ENCODE peak calls at places on chromosomes 16 and 17, in five cellular contexts. P is fibroblast of lung, G is breast epithelium, S is body of pancreas, N is pancreas. M is an unnamed sample. For H3K4me1 and H3K36me3, the result is how much of the 10 kb centered on the place peaks cover.

GRCh38 chr16:31214705-31215286 is 877 bp downstream of the TRIM72 start:
- DNase-seq in P (no peak), G (no peak), S (no peak), N (no peak), M (no peak)

GRCh38 chr17:58285422-58285810 is 4.7 kb upstream of the MPO start:
- DNase-seq in P (peak), G (no peak), S (no peak), N (no peak), M (peak)

GRCh38 chr17:981292-981658 is 1.7 kb upstream of the NXN start:
- DNase-seq in P (no peak), G (no peak), S (no peak), N (no peak), M (no peak)

GRCh38 chr17:72189781-72190593 is 69.2 kb downstream of the SOX9 start:
- DNase-seq in P (no peak), G (no peak), S (no peak), N (no peak), M (peak)

GRCh38 chr16:10338426-10338825 is 47.4 kb upstream of the ATF7IP2 start:
- DNase-seq in P (no peak), G (no peak), S (no peak), N (no peak), M (peak)

GRCh38 chr16:30896203-30896889 is at the start of gene CTF1:
- DNase-seq in P (peak), G (peak), S (peak), N (peak), M (peak)

GRCh38 chr16:54422569-54422978 is 136.0 kb upstream of the IRX3 start:
- DNase-seq in P (no peak), G (no peak), S (no peak), N (no peak), M (no peak)

GRCh38 chr17:44417553-44417952 is 28.1 kb upstream of the ITGA2B start:
- DNase-seq in P (peak), G (no peak), S (peak), N (no peak), M (peak)

GRCh38 chr16:779561-779960 is 8.6 kb downstream of the RPUSD1 start:
- DNase-seq in P (no peak), G (no peak), S (no peak), N (no peak), M (no peak)

GRCh38 chr16:50210266-50211038 is 55.9 kb upstream of the ADCY7 start:
- DNase-seq in P (peak), G (peak), S (peak), N (peak), M (peak)

GRCh38 chr17:29929544-29930398 is at the start of gene SSH2:
- DNase-seq in P (peak), G (peak), S (peak), N (peak), M (peak)

GRCh38 chr17:82449136-82449882 is 1.2 kb downstream of the CYBC1 start:
- DNase-seq in P (no peak), G (no peak), S (peak), N (peak), M (no peak)

GRCh38 chr16:66315210-66315825 is 51.2 kb upstream of the CDH5 start:
- DNase-seq in P (peak), G (no peak), S (peak), N (peak), M (peak)

GRCh38 chr16:29743827-29744531 is 1.8 kb downstream of the C16orf54 start:
- DNase-seq in P (no peak), G (no peak), S (no peak), N (no peak), M (peak)

GRCh38 chr17:1040216-1040600 is 43.3 kb downstream of the TIMM22 start:
- DNase-seq in P (no peak), G (no peak), S (peak), N (no peak), M (no peak)

GRCh38 chr17:2853111-2853721 is 57.0 kb downstream of the RAP1GAP2 start:
- DNase-seq in P (peak), G (no peak), S (peak), N (peak), M (peak)

GRCh38 chr16:52383071-52383470 is 163.9 kb downstream of the TOX3 start:
- DNase-seq in P (no peak), G (no peak), S (no peak), N (no peak), M (no peak)

GRCh38 chr17:8204761-8205555 is 5.4 kb downstream of the AURKB start:
- DNase-seq in P (no peak), G (no peak), S (no peak), N (no peak), M (no peak)

GRCh38 chr17:75345514-75346167 is 56.4 kb upstream of the SLC25A19 start:
- DNase-seq in P (no peak), G (no peak), S (no peak), N (no peak), M (no peak)

DNA sequence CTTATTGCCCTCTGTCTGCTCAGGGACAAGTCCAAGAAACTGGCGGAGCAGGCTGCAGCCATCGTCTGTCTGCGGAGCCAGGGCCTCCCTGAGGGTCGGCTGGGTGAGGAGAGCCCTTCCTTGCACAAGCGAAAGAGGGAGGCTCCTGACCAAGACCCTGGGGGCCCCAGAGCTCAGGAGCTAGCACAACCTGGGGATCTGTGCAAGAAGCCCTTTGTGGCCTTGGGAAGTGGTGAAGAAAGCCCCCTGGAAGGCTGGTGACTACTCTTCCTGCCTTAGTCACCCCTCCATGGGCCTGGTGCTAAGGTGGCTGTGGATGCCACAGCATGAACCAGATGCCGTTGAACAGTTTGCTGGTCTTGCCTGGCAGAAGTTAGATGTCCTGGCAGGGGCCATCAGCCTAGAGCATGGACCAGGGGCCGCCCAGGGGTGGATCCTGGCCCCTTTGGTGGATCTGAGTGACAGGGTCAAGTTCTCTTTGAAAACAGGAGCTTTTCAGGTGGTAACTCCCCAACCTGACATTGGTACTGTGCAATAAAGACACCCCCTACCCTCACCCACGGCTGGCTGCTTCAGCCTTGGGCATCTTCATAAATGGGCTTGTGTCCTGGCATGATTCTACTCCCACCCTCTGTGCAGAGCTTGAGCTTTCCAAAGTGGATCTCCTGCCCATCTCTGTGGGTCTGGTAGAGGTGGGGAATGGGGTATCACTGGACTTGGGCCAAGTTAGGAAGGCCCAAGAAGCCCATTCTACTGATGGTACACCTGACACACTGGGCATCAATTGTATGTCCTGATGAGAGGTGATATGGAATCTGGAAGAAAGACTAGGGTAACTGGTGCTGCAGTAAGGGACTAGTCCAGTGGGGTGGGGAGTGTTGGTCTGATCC is 6.2 kb upstream of the NFATC3 start:
- DNase-seq in P (no peak), G (no peak), S (no peak), N (no peak), M (no peak)
- H3K4me1 ChIP-seq in P (under half), G (under half), S (under half), N (under half), M (under half)

GRCh38 chr16:25157476-25157875 is 45.9 kb downstream of the LCMT1 start:
- DNase-seq in P (no peak), G (no peak), S (no peak), N (no peak), M (no peak)
- H3K36me3 ChIP-seq in P (under half), G (under half), S (under half), N (under half), M (under half)

DNA sequence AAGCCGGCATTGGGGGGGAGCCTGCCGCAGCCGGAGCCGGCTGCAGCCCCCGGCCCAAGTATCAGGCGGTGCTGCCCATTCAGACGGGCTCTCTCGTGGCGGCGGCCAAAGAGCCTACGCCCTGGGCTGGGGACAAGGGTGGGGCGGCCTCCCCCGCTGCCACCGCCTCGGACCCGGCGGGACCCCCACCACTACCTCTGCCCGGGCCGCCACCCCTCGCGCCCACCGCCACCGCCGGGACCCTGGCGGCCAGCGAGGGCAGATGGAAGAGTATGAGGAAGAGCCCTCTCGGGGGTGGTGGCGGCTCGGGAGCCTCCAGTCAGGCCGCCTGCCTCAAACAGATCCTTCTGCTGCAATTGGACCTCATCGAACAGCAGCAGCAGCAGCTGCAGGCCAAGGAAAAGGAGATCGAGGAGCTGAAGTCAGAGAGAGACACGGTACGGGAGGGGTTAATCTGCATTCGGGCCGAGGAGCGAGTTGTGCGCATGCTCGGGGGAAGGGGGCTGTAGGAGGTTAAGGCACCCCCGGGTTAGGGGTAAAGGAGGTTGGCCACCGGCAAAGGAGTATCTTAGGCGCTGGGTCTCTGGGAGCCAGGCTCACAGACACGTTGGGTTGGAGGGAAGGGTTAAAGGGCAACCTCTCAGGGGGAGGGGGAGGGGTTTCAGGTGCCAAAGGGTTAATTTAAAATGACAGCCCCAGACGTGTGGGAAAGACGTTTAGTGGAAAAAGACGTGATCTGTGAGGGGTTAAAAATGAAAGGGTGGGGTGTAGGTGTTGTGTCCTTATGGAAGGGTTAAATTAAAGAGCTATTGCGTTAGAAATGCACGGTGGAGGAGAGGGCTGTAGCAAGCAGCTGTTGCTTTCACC is 1.4 kb downstream of the MSL1 start:
- DNase-seq in P (peak), G (no peak), S (peak), N (peak), M (peak)
- TF ChIP-seq CTCF in P (no peak), G (no peak), S (peak), N (no peak), M (no peak)

GRCh38 chr16:14525021-14525420 is 105.0 kb downstream of the PARN start:
- DNase-seq in P (no peak), G (no peak), S (no peak), N (no peak), M (no peak)

GRCh38 chr16:14527411-14528044 is 102.5 kb downstream of the PARN start:
- DNase-seq in P (peak), G (no peak), S (peak), N (no peak), M (no peak)

GRCh38 chr16:14528306-14528948 is 101.6 kb downstream of the PARN start:
- DNase-seq in P (no peak), G (no peak), S (no peak), N (no peak), M (no peak)

GRCh38 chr16:14523632-14524031 is 106.4 kb downstream of the PARN start:
- DNase-seq in P (no peak), G (no peak), S (no peak), N (no peak), M (no peak)

DNA sequence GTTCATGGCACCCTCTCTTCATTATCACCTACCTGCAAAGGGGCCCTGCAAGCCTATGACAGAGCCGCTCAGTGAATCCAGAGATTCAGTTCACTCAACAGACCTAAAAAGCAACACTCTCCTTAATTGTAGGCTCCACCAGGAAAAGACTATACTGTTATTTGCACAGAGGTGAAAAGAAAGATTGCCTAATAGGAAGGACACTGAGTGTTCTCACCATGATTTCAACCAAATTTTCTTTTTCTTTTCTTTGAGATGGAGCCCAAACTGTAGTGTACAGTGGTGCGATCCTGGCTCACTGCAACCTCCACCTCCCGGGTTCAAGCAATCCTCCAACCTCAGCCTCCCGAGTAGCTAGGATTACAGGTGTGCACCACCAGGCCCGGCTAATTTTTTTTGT is 104.5 kb downstream of the PARN start:
- DNase-seq in P (no peak), G (no peak), S (no peak), N (no peak), M (no peak)
- H3K4me1 ChIP-seq in P (under half), G (under half), S (under half), N (under half), M (under half)

DNA sequence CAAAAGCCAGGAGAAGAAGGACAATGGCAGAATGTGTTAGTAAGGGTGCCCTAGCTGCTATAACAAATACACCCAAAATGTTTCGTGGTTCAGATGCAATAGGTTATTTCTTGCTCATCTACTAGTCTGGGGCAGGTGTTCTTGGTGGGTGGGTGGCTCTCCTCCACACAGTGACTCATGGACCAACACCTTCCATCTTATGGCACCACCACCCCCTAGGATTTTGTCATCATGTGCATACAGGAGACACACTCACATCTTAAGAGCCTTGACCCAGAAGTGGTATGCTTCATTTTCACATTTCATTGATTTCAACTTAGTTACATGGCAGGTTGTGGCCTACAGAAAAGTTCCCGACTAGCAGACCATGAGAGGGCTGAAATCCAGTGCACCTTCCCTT is 114.7 kb downstream of the AMFR start:
- DNase-seq in P (no peak), G (no peak), S (no peak), N (no peak), M (no peak)
- H3K36me3 ChIP-seq in P (under half), G (under half), S (under half), N (under half), M (under half)

GRCh38 chr17:63222655-63223054 is 223.5 kb downstream of the CYB561 start:
- DNase-seq in P (peak), G (no peak), S (no peak), N (no peak), M (no peak)
- TF ChIP-seq CTCF in P (no peak), G (no peak), S (no peak), N (no peak), M (no peak)

DNA sequence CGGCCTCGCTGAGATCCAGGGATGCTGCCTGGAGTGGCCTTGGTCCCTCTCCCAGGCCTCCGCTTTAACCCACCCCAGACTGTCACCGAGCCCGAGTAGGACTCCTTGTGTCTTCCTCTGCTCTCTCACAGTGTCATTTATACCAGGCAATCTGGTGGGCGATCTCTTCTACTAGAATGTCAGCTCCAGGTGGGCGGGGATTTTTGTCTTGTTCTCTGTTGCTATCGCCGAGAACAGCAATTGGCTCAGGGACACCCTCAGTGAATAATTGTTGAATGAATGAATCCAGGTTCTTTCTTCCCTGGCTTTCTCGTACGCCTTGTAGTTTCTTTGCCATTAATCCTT is 591 bp downstream of the DHX38 start:
- DNase-seq in P (no peak), G (no peak), S (no peak), N (no peak), M (no peak)
- H3K4me1 ChIP-seq in P (under half), G (under half), S (under half), N (under half), M (under half)

DNA sequence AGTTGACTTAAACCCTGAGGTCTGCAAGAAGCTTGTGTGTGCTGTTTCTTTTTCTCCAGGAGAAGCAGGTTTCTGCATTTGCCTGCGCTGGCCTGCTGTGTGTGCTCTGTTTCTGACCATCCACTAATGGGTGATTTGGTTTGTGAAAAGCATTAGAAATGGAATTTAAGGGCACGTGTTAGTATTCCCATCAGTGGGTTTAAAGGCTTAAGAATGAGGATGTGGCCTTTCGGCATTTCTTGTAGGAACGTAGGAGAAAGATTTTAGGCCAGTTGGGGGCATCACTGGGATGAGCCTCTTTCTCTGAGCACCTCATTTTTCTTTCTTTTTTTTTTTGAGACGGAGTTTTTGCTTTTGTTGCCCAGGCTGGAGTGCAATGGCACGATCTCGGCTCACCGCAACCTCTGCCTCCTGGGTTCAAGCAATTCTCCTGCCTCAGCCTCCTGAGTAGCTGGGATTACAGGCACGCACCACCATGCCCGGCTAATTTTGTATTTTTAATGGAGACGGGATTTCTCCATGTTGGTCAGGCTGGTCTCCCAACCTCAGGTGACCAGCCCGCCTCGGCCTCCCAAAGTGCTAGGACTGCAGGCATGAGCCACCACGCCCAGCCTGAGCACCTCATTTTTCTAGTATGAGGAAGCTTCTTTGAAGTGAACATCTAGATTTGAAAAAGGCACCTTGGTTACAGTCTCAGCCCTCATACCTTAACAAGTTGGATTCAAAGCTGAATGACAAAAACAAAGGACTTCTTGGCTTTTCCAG is 110.3 kb downstream of the BANP start:
- DNase-seq in P (no peak), G (no peak), S (no peak), N (no peak), M (no peak)
- H3K36me3 ChIP-seq in P (under half), G (under half), S (under half), N (under half), M (under half)

DNA sequence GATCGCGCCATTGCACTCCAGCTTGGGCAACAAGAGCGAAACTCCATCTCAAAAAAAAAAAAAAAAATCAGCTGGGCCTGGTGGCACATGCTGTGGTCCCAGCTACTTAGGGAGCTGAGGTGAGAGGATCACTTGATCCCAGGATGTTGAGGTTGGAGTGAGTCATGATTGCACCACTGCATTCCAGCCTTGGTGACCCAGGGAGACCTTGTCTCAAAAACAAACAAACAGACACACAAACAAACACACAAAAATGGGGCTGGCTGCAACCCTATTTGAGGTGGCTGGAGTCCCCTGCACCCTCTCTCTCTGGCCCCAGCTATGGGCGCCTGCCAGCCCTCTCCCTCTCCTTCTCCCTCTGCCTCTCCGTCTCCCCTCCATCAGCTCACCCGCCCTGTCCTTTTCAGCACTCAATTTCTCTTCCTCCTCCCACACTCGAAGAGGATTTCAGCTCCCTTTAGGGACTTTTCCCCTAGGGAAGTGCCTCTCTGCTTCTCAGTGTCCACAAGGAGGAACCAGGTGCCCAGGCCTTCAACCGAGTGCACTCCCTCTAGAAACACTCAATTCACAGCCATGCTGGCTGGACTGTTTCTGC is 17.5 kb upstream of the TFAP4 start:
- DNase-seq in P (peak), G (no peak), S (no peak), N (no peak), M (peak)
- TF ChIP-seq CTCF in P (peak), G (no peak), S (no peak), N (no peak), M (peak)

M was measured in cardiac muscle cell.